ENCODE peak calls at places on chromosomes 7 and 10, in five cellular contexts. P is fibroblast of mammary gland; H is stimulated activated CD4-positive, alpha-beta T cell treated with anti-CD3 and anti-CD28 coated beads, Interleukin-4, amount 100 ng/mL, for 1 hour; X is dorsolateral prefrontal cortex; W is endothelial cell. G is an unnamed sample.

GRCh38 chr7:134315679-134316538 is 821 bp downstream of the SLC35B4 start:
- DNase-seq in W (no peak), H (no peak), P (peak; percentile 45), X (no peak), G (peak; percentile 63)

GRCh38 chr7:48384180-48384752 is 213.0 kb downstream of the ABCA13 start:
- DNase-seq in W (no peak), P (no peak), X (no peak), H (no peak), G (no peak)

GRCh38 chr7:25314094-25314708 is 85.9 kb upstream of the NPVF start:
- DNase-seq in H (no peak), P (no peak), X (no peak), W (no peak), G (no peak)

GRCh38 chr10:88670497-88670896 is 6.3 kb downstream of the LIPF start:
- DNase-seq in W (no peak), X (no peak), P (no peak), H (no peak), G (no peak)

GRCh38 chr10:73823391-73823790 is 12.0 kb upstream of the NDST2 start:
- DNase-seq in P (no peak), H (no peak), W (no peak), X (no peak), G (no peak)

GRCh38 chr7:106870983-106871410 is 5.9 kb downstream of the PIK3CG start:
- DNase-seq in W (no peak), H (no peak), X (no peak), P (peak; percentile 44), G (no peak)

GRCh38 chr7:70856889-70857511 is 274.9 kb upstream of the GALNT17 start:
- DNase-seq in W (peak; percentile 77), P (peak; percentile 62), H (peak; percentile 50), X (peak; percentile 81), G (peak; percentile 52)

GRCh38 chr10:129078322-129078721 is 388.7 kb upstream of the MGMT start:
- DNase-seq in P (no peak), H (no peak), X (no peak), W (no peak), G (no peak)

GRCh38 chr10:103881420-103882284 is 26.3 kb upstream of the SH3PXD2A start:
- DNase-seq in P (no peak), X (no peak), W (no peak), H (no peak), G (no peak)

GRCh38 chr7:120997902-120998301 is 9.4 kb downstream of the CPED1 start:
- DNase-seq in X (no peak), P (no peak), W (no peak), H (no peak), G (no peak)

GRCh38 chr10:45470098-45471012 is 96.3 kb downstream of the ALOX5 start:
- DNase-seq in X (no peak), P (peak; percentile 8), W (no peak), H (peak; percentile 38), G (no peak)

GRCh38 chr7:142104550-142105527 is 6.7 kb upstream of the MGAM2 start:
- DNase-seq in X (no peak), P (peak; percentile 13), W (no peak), H (no peak), G (no peak)

GRCh38 chr10:52599586-52600200 is 172.9 kb downstream of the MBL2 start:
- DNase-seq in X (no peak), H (no peak), P (no peak), W (no peak), G (no peak)

GRCh38 chr10:63115732-63116383 is 17.3 kb upstream of the NRBF2 start:
- DNase-seq in X (peak; percentile 50), P (peak; percentile 97), H (no peak), W (peak; percentile 9), G (no peak)

GRCh38 chr10:17516376-17516775 is 62.0 kb upstream of the ST8SIA6 start:
- DNase-seq in H (no peak), W (no peak), X (no peak), P (no peak), G (no peak)

GRCh38 chr10:7788640-7789335 is 811 bp downstream of the ATP5F1C start:
- DNase-seq in P (peak; percentile 37), H (no peak), W (no peak), X (no peak), G (peak; percentile 15)

GRCh38 chr7:135270577-135271254 is 37.1 kb downstream of the STRA8 start:
- DNase-seq in P (no peak), X (no peak), H (no peak), W (no peak), G (no peak)

GRCh38 chr10:131743190-131744151 is 157.3 kb upstream of the PPP2R2D start:
- DNase-seq in H (no peak), X (no peak), W (no peak), P (no peak), G (no peak)

GRCh38 chr7:141369422-141369821 is 181.8 kb upstream of the AGK start:
- DNase-seq in X (no peak), W (no peak), P (no peak), H (no peak), G (no peak)

GRCh38 chr7:131656980-131657725 is 100.7 kb upstream of the PODXL start:
- DNase-seq in X (no peak), W (no peak), H (no peak), P (no peak), G (no peak)

GRCh38 chr10:25017247-25017590 is 807 bp downstream of the THNSL1 start:
- DNase-seq in P (no peak), W (peak; percentile 11), H (peak; percentile 10), X (no peak), G (peak; percentile 12)

GRCh38 chr7:22885824-22886255 is 63.2 kb upstream of the TOMM7 start:
- DNase-seq in W (no peak), H (peak; percentile 56), X (no peak), P (peak; percentile 18), G (peak; percentile 76)

GRCh38 chr7:144474800-144475521 is 71.5 kb upstream of the NOBOX start:
- DNase-seq in X (no peak), H (no peak), P (no peak), W (no peak), G (no peak)

GRCh38 chr7:73706122-73707044 is 13.1 kb downstream of the STX1A start:
- DNase-seq in P (peak; percentile 48), W (no peak), X (no peak), H (peak; percentile 47), G (no peak)

GRCh38 chr7:135291809-135292253 is 58.2 kb downstream of the STRA8 start:
- DNase-seq in P (peak; percentile 80), H (no peak), W (no peak), X (no peak), G (no peak)

GRCh38 chr7:45920543-45921380 is at the start of gene IGFBP3:
- DNase-seq in P (peak; percentile 60), W (peak; percentile 61), H (no peak), X (peak; percentile 66), G (no peak)

GRCh38 chr7:113004726-113005454 is 81.7 kb downstream of the GPR85 start:
- DNase-seq in W (no peak), X (no peak), P (no peak), H (no peak), G (no peak)

GRCh38 chr10:68517188-68517587 is 10.1 kb downstream of the SLC25A16 start:
- DNase-seq in W (no peak), H (no peak), P (peak; percentile 20), X (no peak), G (no peak)

GRCh38 chr7:40945788-40946187 is 757.1 kb downstream of the INHBA start:
- DNase-seq in P (peak; percentile 37), H (no peak), X (no peak), W (no peak), G (no peak)

GRCh38 chr7:44761207-44762161 is 12.8 kb downstream of the ZMIZ2 start:
- DNase-seq in H (no peak), X (no peak), P (peak; percentile 57), W (no peak), G (no peak)

GRCh38 chr10:109933984-109934565 is 10.8 kb upstream of the XPNPEP1 start:
- DNase-seq in W (no peak), X (no peak), P (peak; percentile 48), H (no peak), G (peak; percentile 13)